ENCODE peak calls at places on chromosomes 7 and 10, in ten cellular contexts. One of them, this sample, is unnamed.

GRCh38 chr10:76089626-76090185 is 658.3 kb downstream of the LRMDA start:
- DNase-seq in GDM1: no peak
- DNase-seq in GM23338: no peak
- DNase-seq in COR-L47: peak
- DNase-seq in AG04450: no peak
- DNase-seq in heart right ventricle: no peak
- DNase-seq in choroid plexus epithelial cell: no peak
- DNase-seq in stimulated activated CD8-positive, alpha-beta memory T cell treated with anti-CD3 and anti-CD28 coated beads, Interleukin-15, amount 100 ng/mL, for 24 hours: no peak
- DNase-seq in Right ventricle myocardium superior: no peak
- DNase-seq in skeletal muscle cell: no peak
- DNase-seq in this sample: no peak

GRCh38 chr7:121406461-121406860 is 10.4 kb upstream of the FAM3C start:
- DNase-seq in GDM1: no peak
- DNase-seq in GM23338: no peak
- DNase-seq in COR-L47: no peak
- DNase-seq in stimulated activated CD8-positive, alpha-beta memory T cell treated with anti-CD3 and anti-CD28 coated beads, Interleukin-15, amount 100 ng/mL, for 24 hours: no peak
- DNase-seq in heart right ventricle: no peak
- DNase-seq in choroid plexus epithelial cell: no peak
- DNase-seq in AG04450: no peak
- DNase-seq in skeletal muscle cell: no peak
- DNase-seq in Right ventricle myocardium superior: no peak
- DNase-seq in this sample: no peak

GRCh38 chr7:30274641-30275040 is 9.8 kb upstream of the ZNRF2 start:
- DNase-seq in heart right ventricle: no peak
- DNase-seq in AG04450: no peak
- DNase-seq in stimulated activated CD8-positive, alpha-beta memory T cell treated with anti-CD3 and anti-CD28 coated beads, Interleukin-15, amount 100 ng/mL, for 24 hours: no peak
- DNase-seq in COR-L47: no peak
- DNase-seq in choroid plexus epithelial cell: no peak
- DNase-seq in Right ventricle myocardium superior: no peak
- DNase-seq in GDM1: no peak
- DNase-seq in GM23338: no peak
- DNase-seq in skeletal muscle cell: no peak
- DNase-seq in this sample: no peak

GRCh38 chr7:92460510-92460909 is 13.2 kb downstream of the GATAD1 start:
- DNase-seq in Right ventricle myocardium superior: no peak
- DNase-seq in choroid plexus epithelial cell: no peak
- DNase-seq in skeletal muscle cell: no peak
- DNase-seq in GM23338: no peak
- DNase-seq in AG04450: no peak
- DNase-seq in stimulated activated CD8-positive, alpha-beta memory T cell treated with anti-CD3 and anti-CD28 coated beads, Interleukin-15, amount 100 ng/mL, for 24 hours: no peak
- DNase-seq in GDM1: no peak
- DNase-seq in COR-L47: no peak
- DNase-seq in heart right ventricle: no peak
- DNase-seq in this sample: no peak

GRCh38 chr10:60042959-60043358 is 136.6 kb upstream of the CCDC6 start:
- DNase-seq in COR-L47: no peak
- DNase-seq in GM23338: no peak
- DNase-seq in stimulated activated CD8-positive, alpha-beta memory T cell treated with anti-CD3 and anti-CD28 coated beads, Interleukin-15, amount 100 ng/mL, for 24 hours: no peak
- DNase-seq in Right ventricle myocardium superior: no peak
- DNase-seq in skeletal muscle cell: no peak
- DNase-seq in AG04450: no peak
- DNase-seq in heart right ventricle: no peak
- DNase-seq in GDM1: no peak
- DNase-seq in choroid plexus epithelial cell: no peak
- DNase-seq in this sample: no peak

GRCh38 chr10:86257683-86258082 is 108.9 kb downstream of the GRID1 start:
- DNase-seq in skeletal muscle cell: no peak
- DNase-seq in COR-L47: no peak
- DNase-seq in heart right ventricle: no peak
- DNase-seq in Right ventricle myocardium superior: no peak
- DNase-seq in stimulated activated CD8-positive, alpha-beta memory T cell treated with anti-CD3 and anti-CD28 coated beads, Interleukin-15, amount 100 ng/mL, for 24 hours: no peak
- DNase-seq in choroid plexus epithelial cell: no peak
- DNase-seq in AG04450: no peak
- DNase-seq in GM23338: no peak
- DNase-seq in GDM1: no peak
- DNase-seq in this sample: no peak

GRCh38 chr7:46900312-46901263 is 681.3 kb downstream of the TNS3 start:
- DNase-seq in skeletal muscle cell: no peak
- DNase-seq in stimulated activated CD8-positive, alpha-beta memory T cell treated with anti-CD3 and anti-CD28 coated beads, Interleukin-15, amount 100 ng/mL, for 24 hours: no peak
- DNase-seq in AG04450: no peak
- DNase-seq in COR-L47: no peak
- DNase-seq in Right ventricle myocardium superior: peak
- DNase-seq in choroid plexus epithelial cell: peak
- DNase-seq in GM23338: no peak
- DNase-seq in GDM1: no peak
- DNase-seq in heart right ventricle: peak
- DNase-seq in this sample: no peak

GRCh38 chr7:158309844-158310763 is 277.5 kb downstream of the PTPRN2 start:
- DNase-seq in GM23338: no peak
- DNase-seq in Right ventricle myocardium superior: no peak
- DNase-seq in skeletal muscle cell: no peak
- DNase-seq in choroid plexus epithelial cell: no peak
- DNase-seq in COR-L47: no peak
- DNase-seq in heart right ventricle: no peak
- DNase-seq in GDM1: no peak
- DNase-seq in AG04450: no peak
- DNase-seq in stimulated activated CD8-positive, alpha-beta memory T cell treated with anti-CD3 and anti-CD28 coated beads, Interleukin-15, amount 100 ng/mL, for 24 hours: no peak
- DNase-seq in this sample: no peak

GRCh38 chr10:123997013-123997412 is 96.4 kb downstream of the CHST15 start:
- DNase-seq in choroid plexus epithelial cell: no peak
- DNase-seq in GM23338: no peak
- DNase-seq in Right ventricle myocardium superior: no peak
- DNase-seq in heart right ventricle: no peak
- DNase-seq in GDM1: no peak
- DNase-seq in AG04450: no peak
- DNase-seq in stimulated activated CD8-positive, alpha-beta memory T cell treated with anti-CD3 and anti-CD28 coated beads, Interleukin-15, amount 100 ng/mL, for 24 hours: no peak
- DNase-seq in COR-L47: no peak
- DNase-seq in skeletal muscle cell: no peak
- DNase-seq in this sample: no peak

GRCh38 chr10:38146579-38147333 is 52.6 kb downstream of the ZNF37A start:
- DNase-seq in heart right ventricle: no peak
- DNase-seq in choroid plexus epithelial cell: no peak
- DNase-seq in AG04450: no peak
- DNase-seq in skeletal muscle cell: no peak
- DNase-seq in GDM1: no peak
- DNase-seq in COR-L47: no peak
- DNase-seq in stimulated activated CD8-positive, alpha-beta memory T cell treated with anti-CD3 and anti-CD28 coated beads, Interleukin-15, amount 100 ng/mL, for 24 hours: no peak
- DNase-seq in GM23338: no peak
- DNase-seq in Right ventricle myocardium superior: no peak
- DNase-seq in this sample: no peak

GRCh38 chr7:234041-234711 is 41.8 kb downstream of the FAM20C start:
- DNase-seq in GM23338: no peak
- DNase-seq in heart right ventricle: peak
- DNase-seq in Right ventricle myocardium superior: peak
- DNase-seq in COR-L47: no peak
- DNase-seq in skeletal muscle cell: no peak
- DNase-seq in choroid plexus epithelial cell: peak
- DNase-seq in AG04450: no peak
- DNase-seq in stimulated activated CD8-positive, alpha-beta memory T cell treated with anti-CD3 and anti-CD28 coated beads, Interleukin-15, amount 100 ng/mL, for 24 hours: no peak
- DNase-seq in GDM1: no peak
- DNase-seq in this sample: peak

GRCh38 chr10:131677671-131678070 is 223.1 kb upstream of the PPP2R2D start:
- DNase-seq in stimulated activated CD8-positive, alpha-beta memory T cell treated with anti-CD3 and anti-CD28 coated beads, Interleukin-15, amount 100 ng/mL, for 24 hours: no peak
- DNase-seq in Right ventricle myocardium superior: no peak
- DNase-seq in GM23338: no peak
- DNase-seq in heart right ventricle: no peak
- DNase-seq in GDM1: no peak
- DNase-seq in AG04450: no peak
- DNase-seq in skeletal muscle cell: no peak
- DNase-seq in COR-L47: no peak
- DNase-seq in choroid plexus epithelial cell: no peak
- DNase-seq in this sample: no peak

GRCh38 chr7:149598721-149599308 is 101.2 kb upstream of the ZNF746 start:
- DNase-seq in GM23338: peak
- DNase-seq in COR-L47: no peak
- DNase-seq in stimulated activated CD8-positive, alpha-beta memory T cell treated with anti-CD3 and anti-CD28 coated beads, Interleukin-15, amount 100 ng/mL, for 24 hours: no peak
- DNase-seq in choroid plexus epithelial cell: peak
- DNase-seq in skeletal muscle cell: peak
- DNase-seq in heart right ventricle: no peak
- DNase-seq in Right ventricle myocardium superior: no peak
- DNase-seq in GDM1: no peak
- DNase-seq in AG04450: no peak
- DNase-seq in this sample: no peak

GRCh38 chr7:2659556-2660358 is 28.0 kb downstream of the TTYH3 start:
- DNase-seq in choroid plexus epithelial cell: no peak
- DNase-seq in Right ventricle myocardium superior: no peak
- DNase-seq in AG04450: no peak
- DNase-seq in COR-L47: no peak
- DNase-seq in GM23338: no peak
- DNase-seq in skeletal muscle cell: no peak
- DNase-seq in stimulated activated CD8-positive, alpha-beta memory T cell treated with anti-CD3 and anti-CD28 coated beads, Interleukin-15, amount 100 ng/mL, for 24 hours: no peak
- DNase-seq in GDM1: no peak
- DNase-seq in heart right ventricle: no peak
- DNase-seq in this sample: no peak

GRCh38 chr7:2572101-2572842 is 13.5 kb downstream of the IQCE start:
- DNase-seq in AG04450: no peak
- DNase-seq in stimulated activated CD8-positive, alpha-beta memory T cell treated with anti-CD3 and anti-CD28 coated beads, Interleukin-15, amount 100 ng/mL, for 24 hours: no peak
- DNase-seq in GDM1: no peak
- DNase-seq in choroid plexus epithelial cell: peak
- DNase-seq in skeletal muscle cell: no peak
- DNase-seq in Right ventricle myocardium superior: no peak
- DNase-seq in heart right ventricle: no peak
- DNase-seq in COR-L47: no peak
- DNase-seq in GM23338: no peak
- DNase-seq in this sample: no peak

This sample was measured in gastrocnemius medialis.